ENCODE peak calls at places on chromosome 11, in seven cellular contexts. S is Ammon's horn; P is posterior cingulate gyrus; R is GM10248; Z is RCC 7860; L is activated CD4-positive, alpha-beta T cell treated with anti-CD3 and anti-CD28 coated beads, Interleukin-2, amount 10 ng/mL, durations not matched to agents 7 days and 5 days; T is spleen. D is an unnamed sample.

GRCh38 chr11:8838248-8838647 is 72.7 kb upstream of the AKIP1 start:
- DNase-seq in S (no peak), P (no peak), R (no peak), Z (no peak), L (no peak), T (no peak), D (no peak)

GRCh38 chr11:8942518-8943066 is at the start of gene ASCL3:
- DNase-seq in S (no peak), P (no peak), R (no peak), Z (no peak), L (no peak), T (no peak), D (no peak)

GRCh38 chr11:282171-282570 is 4.0 kb downstream of the NLRP6 start:
- DNase-seq in S (no peak), P (no peak), R (no peak), Z (no peak), L (no peak), T (peak), D (no peak)

GRCh38 chr11:57735655-57736298 is 5.5 kb upstream of the SELENOH start:
- DNase-seq in S (no peak), P (no peak), R (no peak), Z (no peak), L (no peak), T (no peak), D (no peak)

GRCh38 chr11:62607729-62608128 is 4.8 kb downstream of the EML3 start:
- DNase-seq in S (no peak), P (no peak), R (no peak), Z (no peak), L (no peak), T (no peak), D (no peak)

GRCh38 chr11:74447720-74448119 is 19.6 kb downstream of the KCNE3 start:
- DNase-seq in S (no peak), P (no peak), R (no peak), Z (no peak), L (no peak), T (no peak), D (no peak)

GRCh38 chr11:77779935-77780334 is 40.6 kb downstream of the RSF1 start:
- DNase-seq in S (no peak), P (no peak), R (no peak), Z (no peak), L (no peak), T (no peak), D (no peak)

GRCh38 chr11:12052676-12053605 is 44.5 kb upstream of the DKK3 start:
- DNase-seq in S (no peak), P (no peak), R (no peak), Z (no peak), L (peak), T (no peak), D (no peak)

GRCh38 chr11:106156290-106156937 is 79.0 kb downstream of the AASDHPPT start:
- DNase-seq in S (peak), P (no peak), R (peak), Z (no peak), L (no peak), T (no peak), D (no peak)

GRCh38 chr11:128862913-128863660 is 4.0 kb downstream of the KCNJ1 start:
- DNase-seq in S (no peak), P (no peak), R (no peak), Z (peak), L (no peak), T (no peak), D (no peak)

GRCh38 chr11:61784506-61784805 is 7.9 kb downstream of the TMEM258 start:
- DNase-seq in S (no peak), P (no peak), R (no peak), Z (no peak), L (no peak), T (no peak), D (no peak)

GRCh38 chr11:77130763-77131513 is 2.9 kb downstream of the MYO7A start:
- DNase-seq in S (peak), P (no peak), R (no peak), Z (peak), L (no peak), T (no peak), D (no peak)

GRCh38 chr11:93623179-93623578 is 38.3 kb upstream of the CEP295 start:
- DNase-seq in S (no peak), P (no peak), R (peak), Z (no peak), L (no peak), T (no peak), D (peak)

GRCh38 chr11:132911186-132911585 is 621.1 kb downstream of the OPCML start:
- DNase-seq in S (no peak), P (no peak), R (no peak), Z (peak), L (no peak), T (no peak), D (no peak)

GRCh38 chr11:71342951-71343827 is 90.8 kb upstream of the SHANK2 start:
- DNase-seq in S (peak), P (no peak), R (peak), Z (no peak), L (peak), T (peak), D (peak)

GRCh38 chr11:106076923-106077608 is at the start of gene KBTBD3:
- DNase-seq in S (peak), P (peak), R (peak), Z (peak), L (peak), T (peak), D (peak)

GRCh38 chr11:46322759-46323158 is 24.5 kb upstream of the DGKZ start:
- DNase-seq in S (no peak), P (no peak), R (no peak), Z (no peak), L (no peak), T (no peak), D (no peak)

GRCh38 chr11:126919147-126919823 is 81.3 kb downstream of the KIRREL3 start:
- DNase-seq in S (no peak), P (no peak), R (no peak), Z (no peak), L (no peak), T (no peak), D (no peak)

GRCh38 chr11:69542314-69543168 is 61.1 kb downstream of the LINC01488 start:
- DNase-seq in S (no peak), P (no peak), R (no peak), Z (no peak), L (no peak), T (peak), D (no peak)

GRCh38 chr11:7612661-7613393 is 60.5 kb downstream of the CYB5R2 start:
- DNase-seq in S (no peak), P (no peak), R (no peak), Z (no peak), L (no peak), T (no peak), D (no peak)